ENCODE peak calls at places on chromosomes 7 and 10, in eight cellular contexts. W, H, B, A, O, J, I and K are unnamed samples.

GRCh38 chr10:63703740-63704345 is 182.6 kb downstream of the REEP3 start:
- DNase-seq in W (no peak), H (no peak), B (no peak), A (no peak), O (no peak), J (no peak), I (no peak), K (no peak)

GRCh38 chr7:95205821-95206220 is 118.5 kb downstream of the PON1 start:
- DNase-seq in W (peak), H (peak), B (no peak), A (no peak), O (peak), J (no peak), I (no peak), K (no peak)

GRCh38 chr7:3095046-3095445 is 51.4 kb upstream of the CARD11 start:
- DNase-seq in W (no peak), H (no peak), B (no peak), A (no peak), O (no peak), J (no peak), I (peak), K (no peak)

GRCh38 chr10:74585231-74586087 is 240.9 kb upstream of the KAT6B start:
- DNase-seq in W (no peak), H (no peak), B (no peak), A (no peak), O (no peak), J (peak), I (no peak), K (no peak)

GRCh38 chr10:132882481-132882951 is 59.9 kb downstream of the CFAP46 start:
- DNase-seq in W (no peak), H (no peak), B (no peak), A (no peak), O (no peak), J (no peak), I (peak), K (no peak)

GRCh38 chr7:23470290-23471089 is at the start of gene IGF2BP3:
- DNase-seq in W (peak), H (peak), B (peak), A (peak), O (peak), J (peak), I (peak), K (peak)

GRCh38 chr7:152086513-152086912 is 61.0 kb downstream of the GALNT11 start:
- DNase-seq in W (no peak), H (no peak), B (no peak), A (no peak), O (no peak), J (no peak), I (no peak), K (no peak)

GRCh38 chr7:2104107-2104710 is 128.5 kb downstream of the MAD1L1 start:
- DNase-seq in W (no peak), H (peak), B (peak), A (peak), O (peak), J (peak), I (peak), K (peak)

GRCh38 chr10:71087622-71088021 is 124.7 kb upstream of the UNC5B start:
- DNase-seq in W (no peak), H (no peak), B (no peak), A (no peak), O (no peak), J (no peak), I (no peak), K (no peak)

GRCh38 chr10:126420571-126421275 is 32.4 kb upstream of the ADAM12 start:
- DNase-seq in W (no peak), H (no peak), B (no peak), A (no peak), O (no peak), J (no peak), I (no peak), K (no peak)

GRCh38 chr10:16585103-16585502 is 63.4 kb upstream of the C1QL3 start:
- DNase-seq in W (no peak), H (no peak), B (no peak), A (no peak), O (no peak), J (no peak), I (no peak), K (no peak)

GRCh38 chr10:11189581-11190376 is 172.1 kb downstream of the CELF2 start:
- DNase-seq in W (no peak), H (no peak), B (no peak), A (no peak), O (no peak), J (no peak), I (no peak), K (peak)

GRCh38 chr10:18737841-18738240 is 78.6 kb downstream of the ARL5B start:
- DNase-seq in W (no peak), H (peak), B (no peak), A (no peak), O (peak), J (no peak), I (no peak), K (no peak)

GRCh38 chr10:132459252-132460028 is 62.4 kb downstream of the PWWP2B start:
- DNase-seq in W (peak), H (no peak), B (no peak), A (peak), O (no peak), J (no peak), I (peak), K (peak)

GRCh38 chr7:132942721-132943120 is 139.2 kb downstream of the CHCHD3 start:
- DNase-seq in W (no peak), H (no peak), B (no peak), A (no peak), O (no peak), J (no peak), I (no peak), K (no peak)

GRCh38 chr10:17062009-17062408 is 67.6 kb downstream of the CUBN start:
- DNase-seq in W (peak), H (no peak), B (peak), A (no peak), O (peak), J (no peak), I (no peak), K (no peak)

GRCh38 chr10:61451357-61451756 is 1.8 kb downstream of the TMEM26 start:
- DNase-seq in W (no peak), H (no peak), B (no peak), A (no peak), O (no peak), J (no peak), I (no peak), K (no peak)

GRCh38 chr10:114015708-114016107 is 28.0 kb upstream of the ADRB1 start:
- DNase-seq in W (no peak), H (no peak), B (no peak), A (no peak), O (no peak), J (no peak), I (no peak), K (no peak)

GRCh38 chr7:6157685-6158423 is 114.6 kb downstream of the CYTH3 start:
- DNase-seq in W (no peak), H (no peak), B (no peak), A (no peak), O (no peak), J (no peak), I (no peak), K (no peak)

GRCh38 chr10:110395350-110396283 is 90.9 kb upstream of the SMNDC1 start:
- DNase-seq in W (peak), H (peak), B (peak), A (no peak), O (peak), J (no peak), I (no peak), K (peak)

GRCh38 chr10:29849434-29849833 is 210.0 kb downstream of the JCAD start:
- DNase-seq in W (no peak), H (no peak), B (no peak), A (no peak), O (peak), J (no peak), I (no peak), K (no peak)

GRCh38 chr10:121702351-121703320 is 104.4 kb upstream of the FGFR2 start:
- DNase-seq in W (no peak), H (peak), B (peak), A (no peak), O (peak), J (no peak), I (no peak), K (no peak)

GRCh38 chr10:119461380-119461779 is 81.1 kb downstream of the RGS10 start:
- DNase-seq in W (peak), H (no peak), B (no peak), A (no peak), O (no peak), J (no peak), I (no peak), K (no peak)

GRCh38 chr10:30160431-30160982 is 101.1 kb upstream of the JCAD start:
- DNase-seq in W (peak), H (no peak), B (no peak), A (no peak), O (no peak), J (no peak), I (no peak), K (peak)

GRCh38 chr7:15874774-15875173 is 188.3 kb upstream of the MEOX2 start:
- DNase-seq in W (no peak), H (no peak), B (no peak), A (no peak), O (no peak), J (no peak), I (no peak), K (no peak)

GRCh38 chr10:96540240-96540639 is 26.5 kb upstream of the TLL2 start:
- DNase-seq in W (no peak), H (no peak), B (no peak), A (no peak), O (no peak), J (no peak), I (no peak), K (no peak)

GRCh38 chr7:41788556-41788955 is 85.7 kb upstream of the INHBA start:
- DNase-seq in W (no peak), H (no peak), B (no peak), A (no peak), O (no peak), J (no peak), I (no peak), K (no peak)

GRCh38 chr7:153943428-153944370 is 108.5 kb upstream of the DPP6 start:
- DNase-seq in W (no peak), H (no peak), B (no peak), A (no peak), O (no peak), J (no peak), I (no peak), K (peak)

GRCh38 chr7:96388620-96389383 is 66.9 kb upstream of the SLC25A13 start:
- DNase-seq in W (no peak), H (peak), B (no peak), A (no peak), O (peak), J (no peak), I (no peak), K (no peak)

GRCh38 chr10:77664018-77664417 is 26.4 kb upstream of the KCNMA1 start:
- DNase-seq in W (no peak), H (no peak), B (no peak), A (no peak), O (no peak), J (no peak), I (no peak), K (no peak)

GRCh38 chr10:14436233-14436632 is 105.5 kb upstream of the FRMD4A start:
- DNase-seq in W (no peak), H (no peak), B (no peak), A (no peak), O (no peak), J (no peak), I (no peak), K (no peak)

GRCh38 chr7:157539521-157539920 is 202.7 kb downstream of the DNAJB6 start:
- DNase-seq in W (no peak), H (no peak), B (no peak), A (peak), O (no peak), J (peak), I (peak), K (no peak)

GRCh38 chr7:87082675-87083074 is 23.2 kb upstream of the ELAPOR2 start:
- DNase-seq in W (no peak), H (no peak), B (no peak), A (no peak), O (no peak), J (no peak), I (no peak), K (no peak)

GRCh38 chr10:18205098-18205834 is 65.0 kb downstream of the CACNB2 start:
- DNase-seq in W (no peak), H (no peak), B (no peak), A (no peak), O (no peak), J (no peak), I (no peak), K (no peak)

GRCh38 chr7:84191842-84192241 is 2.7 kb downstream of the SEMA3A start:
- DNase-seq in W (peak), H (no peak), B (no peak), A (no peak), O (no peak), J (no peak), I (no peak), K (no peak)